ENCODE peak calls at places on chromosomes 6 and 20, in five cellular contexts. One of them, this sample, is unnamed.
A peak's percentile ranks its signal among the peaks of the same experiment; 100 is the strongest.

GRCh38 chr20:43996240-43996930 is 81.7 kb downstream of the TOX2 start:
- DNase-seq in astrocyte of the spinal cord: no peak
- DNase-seq in posterior cingulate gyrus: no peak
- DNase-seq in activated CD8-positive, alpha-beta memory T cell treated with anti-CD3 and anti-CD28 coated beads for 1 hour: no peak
- DNase-seq in CD4-positive, alpha-beta T cell: no peak
- DNase-seq in this sample: no peak

GRCh38 chr6:43481591-43482242 is 4.3 kb downstream of the TJAP1 start:
- DNase-seq in astrocyte of the spinal cord: no peak
- DNase-seq in posterior cingulate gyrus: no peak
- DNase-seq in activated CD8-positive, alpha-beta memory T cell treated with anti-CD3 and anti-CD28 coated beads for 1 hour: no peak
- DNase-seq in CD4-positive, alpha-beta T cell: no peak
- DNase-seq in this sample: no peak

GRCh38 chr20:62958388-62959100 is 6.0 kb downstream of the SLC17A9 start:
- DNase-seq in astrocyte of the spinal cord: no peak
- DNase-seq in posterior cingulate gyrus: peak; percentile 21
- DNase-seq in activated CD8-positive, alpha-beta memory T cell treated with anti-CD3 and anti-CD28 coated beads for 1 hour: no peak
- DNase-seq in CD4-positive, alpha-beta T cell: no peak
- DNase-seq in this sample: no peak

GRCh38 chr20:6588296-6588695 is 179.2 kb upstream of the BMP2 start:
- DNase-seq in astrocyte of the spinal cord: peak; percentile 49
- DNase-seq in posterior cingulate gyrus: no peak
- DNase-seq in activated CD8-positive, alpha-beta memory T cell treated with anti-CD3 and anti-CD28 coated beads for 1 hour: no peak
- DNase-seq in CD4-positive, alpha-beta T cell: no peak
- DNase-seq in this sample: no peak

GRCh38 chr20:1933465-1933870 is 38.3 kb downstream of the SIRPA start:
- DNase-seq in astrocyte of the spinal cord: no peak
- DNase-seq in posterior cingulate gyrus: no peak
- DNase-seq in activated CD8-positive, alpha-beta memory T cell treated with anti-CD3 and anti-CD28 coated beads for 1 hour: no peak
- DNase-seq in CD4-positive, alpha-beta T cell: no peak
- DNase-seq in this sample: no peak

GRCh38 chr20:1644101-1644962 is 13.2 kb downstream of the SIRPG start:
- DNase-seq in astrocyte of the spinal cord: no peak
- DNase-seq in posterior cingulate gyrus: no peak
- DNase-seq in activated CD8-positive, alpha-beta memory T cell treated with anti-CD3 and anti-CD28 coated beads for 1 hour: no peak
- DNase-seq in CD4-positive, alpha-beta T cell: no peak
- DNase-seq in this sample: no peak

GRCh38 chr20:46350201-46350985 is 42.1 kb upstream of the CDH22 start:
- DNase-seq in astrocyte of the spinal cord: peak; percentile 95
- DNase-seq in posterior cingulate gyrus: no peak
- DNase-seq in activated CD8-positive, alpha-beta memory T cell treated with anti-CD3 and anti-CD28 coated beads for 1 hour: no peak
- DNase-seq in CD4-positive, alpha-beta T cell: no peak
- DNase-seq in this sample: no peak

GRCh38 chr6:127520061-127520460 is 926 bp upstream of the MTCL3 start:
- DNase-seq in astrocyte of the spinal cord: peak; percentile 18
- DNase-seq in posterior cingulate gyrus: no peak
- DNase-seq in activated CD8-positive, alpha-beta memory T cell treated with anti-CD3 and anti-CD28 coated beads for 1 hour: no peak
- DNase-seq in CD4-positive, alpha-beta T cell: no peak
- DNase-seq in this sample: peak; percentile 28

GRCh38 chr20:62792940-62793756 is 3.1 kb upstream of the MRGBP start:
- DNase-seq in astrocyte of the spinal cord: no peak
- DNase-seq in posterior cingulate gyrus: no peak
- DNase-seq in activated CD8-positive, alpha-beta memory T cell treated with anti-CD3 and anti-CD28 coated beads for 1 hour: no peak
- DNase-seq in CD4-positive, alpha-beta T cell: no peak
- DNase-seq in this sample: peak; percentile 41

GRCh38 chr20:10857362-10858070 is 183.7 kb upstream of the JAG1 start:
- DNase-seq in astrocyte of the spinal cord: peak; percentile 83
- DNase-seq in posterior cingulate gyrus: no peak
- DNase-seq in activated CD8-positive, alpha-beta memory T cell treated with anti-CD3 and anti-CD28 coated beads for 1 hour: no peak
- DNase-seq in CD4-positive, alpha-beta T cell: no peak
- DNase-seq in this sample: no peak

GRCh38 chr6:130417951-130418350 is 52.1 kb downstream of the TMEM200A start:
- DNase-seq in astrocyte of the spinal cord: peak; percentile 18
- DNase-seq in posterior cingulate gyrus: no peak
- DNase-seq in activated CD8-positive, alpha-beta memory T cell treated with anti-CD3 and anti-CD28 coated beads for 1 hour: no peak
- DNase-seq in CD4-positive, alpha-beta T cell: no peak
- DNase-seq in this sample: no peak

GRCh38 chr6:19301980-19302379 is 535.2 kb upstream of the ID4 start:
- DNase-seq in astrocyte of the spinal cord: peak; percentile 58
- DNase-seq in posterior cingulate gyrus: no peak
- DNase-seq in activated CD8-positive, alpha-beta memory T cell treated with anti-CD3 and anti-CD28 coated beads for 1 hour: no peak
- DNase-seq in CD4-positive, alpha-beta T cell: no peak
- DNase-seq in this sample: peak; percentile 52

GRCh38 chr6:123316733-123317323 is 319.9 kb downstream of the TRDN start:
- DNase-seq in astrocyte of the spinal cord: peak; percentile 36
- DNase-seq in posterior cingulate gyrus: no peak
- DNase-seq in activated CD8-positive, alpha-beta memory T cell treated with anti-CD3 and anti-CD28 coated beads for 1 hour: no peak
- DNase-seq in CD4-positive, alpha-beta T cell: no peak
- DNase-seq in this sample: peak; percentile 69

GRCh38 chr20:54134445-54135220 is 39.2 kb downstream of the CYP24A1 start:
- DNase-seq in astrocyte of the spinal cord: peak; percentile 40
- DNase-seq in posterior cingulate gyrus: no peak
- DNase-seq in activated CD8-positive, alpha-beta memory T cell treated with anti-CD3 and anti-CD28 coated beads for 1 hour: no peak
- DNase-seq in CD4-positive, alpha-beta T cell: no peak
- DNase-seq in this sample: no peak

GRCh38 chr6:166351715-166352285 is 9.5 kb upstream of the SFT2D1 start:
- DNase-seq in astrocyte of the spinal cord: no peak
- DNase-seq in posterior cingulate gyrus: no peak
- DNase-seq in activated CD8-positive, alpha-beta memory T cell treated with anti-CD3 and anti-CD28 coated beads for 1 hour: no peak
- DNase-seq in CD4-positive, alpha-beta T cell: no peak
- DNase-seq in this sample: peak; percentile 77

GRCh38 chr6:170276369-170277057 is 14.4 kb downstream of the DLL1 start:
- DNase-seq in astrocyte of the spinal cord: no peak
- DNase-seq in posterior cingulate gyrus: peak; percentile 56
- DNase-seq in activated CD8-positive, alpha-beta memory T cell treated with anti-CD3 and anti-CD28 coated beads for 1 hour: no peak
- DNase-seq in CD4-positive, alpha-beta T cell: no peak
- DNase-seq in this sample: no peak

GRCh38 chr20:36153754-36154695 is 515 bp upstream of the EPB41L1 start:
- DNase-seq in astrocyte of the spinal cord: peak; percentile 58
- DNase-seq in posterior cingulate gyrus: peak; percentile 92
- DNase-seq in activated CD8-positive, alpha-beta memory T cell treated with anti-CD3 and anti-CD28 coated beads for 1 hour: no peak
- DNase-seq in CD4-positive, alpha-beta T cell: no peak
- DNase-seq in this sample: peak; percentile 85

GRCh38 chr6:27871919-27872633 is 40.1 kb downstream of the OR2B2 start:
- DNase-seq in astrocyte of the spinal cord: peak; percentile 98
- DNase-seq in posterior cingulate gyrus: no peak
- DNase-seq in activated CD8-positive, alpha-beta memory T cell treated with anti-CD3 and anti-CD28 coated beads for 1 hour: peak; percentile 71
- DNase-seq in CD4-positive, alpha-beta T cell: peak; percentile 72
- DNase-seq in this sample: peak; percentile 98

GRCh38 chr6:166046232-166046631 is 121.4 kb downstream of the TBXT start:
- DNase-seq in astrocyte of the spinal cord: peak; percentile 96
- DNase-seq in posterior cingulate gyrus: no peak
- DNase-seq in activated CD8-positive, alpha-beta memory T cell treated with anti-CD3 and anti-CD28 coated beads for 1 hour: no peak
- DNase-seq in CD4-positive, alpha-beta T cell: no peak
- DNase-seq in this sample: no peak

GRCh38 chr6:84018453-84019061 is 15.0 kb upstream of the MRAP2 start:
- DNase-seq in astrocyte of the spinal cord: no peak
- DNase-seq in posterior cingulate gyrus: no peak
- DNase-seq in activated CD8-positive, alpha-beta memory T cell treated with anti-CD3 and anti-CD28 coated beads for 1 hour: no peak
- DNase-seq in CD4-positive, alpha-beta T cell: no peak
- DNase-seq in this sample: no peak

GRCh38 chr6:169575365-169575764 is 126.5 kb downstream of the WDR27 start:
- DNase-seq in astrocyte of the spinal cord: no peak
- DNase-seq in posterior cingulate gyrus: no peak
- DNase-seq in activated CD8-positive, alpha-beta memory T cell treated with anti-CD3 and anti-CD28 coated beads for 1 hour: no peak
- DNase-seq in CD4-positive, alpha-beta T cell: no peak
- DNase-seq in this sample: no peak